ENCODE peak calls at places on chromosomes 6 and 20, in eight cellular contexts. Y, R, F, G, T, A, N and U are unnamed samples. For H3K4me1, the result is how much of the 10 kb centered on the place peaks cover.

GRCh38 chr6:27669278-27669797 is 196.4 kb upstream of the ZNF184 start:
- DNase-seq in T (no peak), A (no peak), Y (no peak), R (no peak), N (no peak), F (no peak), G (no peak), U (no peak)

GRCh38 chr20:23072892-23073586 is 13.1 kb downstream of the CD93 start:
- DNase-seq in T (no peak), R (no peak), A (peak), Y (no peak), G (no peak), N (no peak), F (no peak), U (no peak)

GRCh38 chr6:4948781-4949450 is 54.9 kb downstream of the RPP40 start:
- DNase-seq in F (no peak), Y (no peak), R (no peak), G (no peak), T (no peak), A (no peak), N (no peak), U (no peak)

GRCh38 chr6:166004491-166005275 is 163.0 kb downstream of the TBXT start:
- DNase-seq in T (no peak), A (peak), G (no peak), F (no peak), N (no peak), R (no peak), Y (no peak), U (no peak)

GRCh38 chr20:62629864-62630470 is 12.3 kb upstream of the SLCO4A1 start:
- DNase-seq in T (no peak), A (no peak), N (no peak), F (no peak), Y (no peak), R (no peak), G (no peak), U (no peak)

GRCh38 chr6:36028088-36028886 is 679 bp downstream of the MAPK14 start:
- DNase-seq in N (peak), Y (peak), T (peak), G (peak), A (peak), R (peak), F (no peak), U (no peak)

GRCh38 chr20:17498181-17498580 is 33.0 kb downstream of the BFSP1 start:
- DNase-seq in N (no peak), T (peak), Y (no peak), F (no peak), A (no peak), G (no peak), R (no peak), U (no peak)

GRCh38 chr20:1434571-1435336 is 31.9 kb downstream of the NSFL1C start:
- DNase-seq in F (no peak), N (no peak), T (peak), A (peak), R (peak), Y (peak), G (no peak), U (no peak)

GRCh38 chr20:15076785-15077184 is 739.4 kb upstream of the FLRT3 start:
- DNase-seq in A (no peak), G (no peak), N (no peak), F (no peak), Y (no peak), R (no peak), T (no peak), U (no peak)

GRCh38 chr20:8646716-8647115 is 422.2 kb upstream of the PLCB4 start:
- DNase-seq in N (no peak), G (no peak), F (no peak), R (no peak), A (peak), T (peak), Y (no peak), U (no peak)

GRCh38 chr6:30047220-30047619 is 13.8 kb upstream of the POLR1H start:
- DNase-seq in G (no peak), F (no peak), N (no peak), Y (no peak), T (no peak), A (no peak), R (no peak), U (no peak)

GRCh38 chr6:96939019-96939805 is 14.7 kb downstream of the KLHL32 start:
- DNase-seq in G (no peak), T (peak), A (peak), Y (no peak), N (no peak), R (no peak), F (no peak), U (no peak)

GRCh38 chr20:20465259-20465658 is 97.4 kb downstream of the INSM1 start:
- DNase-seq in A (no peak), Y (no peak), N (no peak), T (no peak), R (no peak), G (no peak), F (no peak), U (peak)

GRCh38 chr6:108697646-108698161 is 137.0 kb downstream of the FOXO3 start:
- DNase-seq in T (no peak), R (no peak), G (no peak), N (no peak), F (no peak), A (no peak), Y (no peak), U (no peak)

GRCh38 chr6:29376003-29376402 is 912 bp upstream of the OR12D3 start:
- DNase-seq in R (no peak), Y (no peak), G (no peak), N (no peak), F (no peak), T (no peak), A (no peak), U (no peak)

GRCh38 chr6:43308101-43308989 is at the start of gene CRIP3:
- DNase-seq in Y (peak), R (peak), F (peak), A (peak), G (peak), T (no peak), N (no peak), U (peak)

GRCh38 chr20:5703542-5704215 is 46.5 kb upstream of the SHLD1 start:
- DNase-seq in N (no peak), Y (no peak), A (peak), F (no peak), G (no peak), R (no peak), T (no peak), U (no peak)

GRCh38 chr20:24699321-24700165 is 230.1 kb downstream of the SYNDIG1 start:
- DNase-seq in A (no peak), N (peak), F (no peak), G (peak), T (no peak), R (no peak), Y (no peak), U (no peak)

GRCh38 chr6:30091577-30092381 is 16.2 kb upstream of the RNF39 start:
- DNase-seq in F (no peak), A (peak), T (peak), Y (no peak), N (peak), G (no peak), R (no peak), U (no peak)

GRCh38 chr6:136607932-136608772 is 57.9 kb upstream of the MAP7 start:
- DNase-seq in Y (peak), R (peak), T (peak), N (peak), A (peak), G (peak), F (peak), U (peak)

GRCh38 chr20:62775206-62775605 is 21.1 kb upstream of the MRGBP start:
- DNase-seq in R (no peak), G (no peak), Y (no peak), N (no peak), A (no peak), F (no peak), T (no peak), U (no peak)

GRCh38 chr20:62845818-62846527 is 15.6 kb downstream of the TCFL5 start:
- DNase-seq in F (no peak), A (peak), G (no peak), N (no peak), R (no peak), T (peak), Y (no peak), U (no peak)

GRCh38 chr20:7770046-7770445 is 170.2 kb downstream of the HAO1 start:
- DNase-seq in A (no peak), N (no peak), F (no peak), G (no peak), T (no peak), R (no peak), Y (no peak), U (no peak)

GRCh38 chr6:142850653-142851434 is 94.1 kb downstream of the HIVEP2 start:
- DNase-seq in Y (no peak), T (peak), A (peak), G (no peak), F (no peak), R (no peak), N (no peak), U (no peak)

GRCh38 chr6:124008689-124009371 is 205.2 kb downstream of the NKAIN2 start:
- DNase-seq in T (no peak), G (no peak), R (no peak), Y (no peak), A (no peak), F (no peak), N (no peak), U (no peak)

GRCh38 chr6:15577550-15578171 is 85.2 kb downstream of the DTNBP1 start:
- DNase-seq in T (peak), N (no peak), F (no peak), R (no peak), Y (no peak), G (no peak), A (no peak), U (no peak)

GRCh38 chr6:151614630-151615029 is 120.8 kb downstream of the CCDC170 start:
- DNase-seq in T (no peak), A (no peak), R (no peak), Y (no peak), N (no peak), G (no peak), F (no peak), U (no peak)

GRCh38 chr6:85404497-85405174 is 45.2 kb upstream of the NT5E start:
- DNase-seq in A (peak), R (no peak), N (no peak), G (no peak), Y (no peak), F (peak), T (peak), U (no peak)

GRCh38 chr20:62156254-62156556 is 12.6 kb downstream of the SS18L1 start:
- DNase-seq in A (no peak), F (no peak), T (no peak), N (no peak), G (no peak), R (no peak), Y (no peak), U (no peak)

GRCh38 chr6:2695464-2696095 is 55.1 kb downstream of the MYLK4 start:
- DNase-seq in F (no peak), G (no peak), T (peak), R (no peak), N (no peak), Y (no peak), A (peak), U (no peak)

GRCh38 chr20:4998160-4998651 is 3.1 kb downstream of the SLC23A2 start:
- DNase-seq in A (no peak), Y (no peak), R (no peak), N (no peak), F (peak), G (peak), T (no peak), U (no peak)

GRCh38 chr20:46731770-46732169 is 22.3 kb downstream of the SLC2A10 start:
- DNase-seq in A (no peak), N (no peak), T (no peak), G (no peak), R (no peak), Y (no peak), F (no peak), U (no peak)

GRCh38 chr6:57013501-57013900 is 33.0 kb upstream of the KIAA1586 start:
- DNase-seq in Y (no peak), N (no peak), G (no peak), R (no peak), F (no peak), A (peak), T (peak), U (no peak)

GRCh38 chr6:81606965-81607381 is 145.5 kb downstream of the TENT5A start:
- DNase-seq in R (no peak), T (peak), F (no peak), Y (no peak), N (no peak), A (peak), G (no peak), U (no peak)

GRCh38 chr20:4720121-4720976 is 1.4 kb upstream of the PRND start:
- DNase-seq in F (peak), R (peak), Y (peak), G (peak), A (peak), T (peak), N (peak), U (no peak)

GRCh38 chr6:73562557-73562956 is 41.7 kb upstream of the EEF1A1 start:
- DNase-seq in A (no peak), T (no peak), F (no peak), N (no peak), Y (no peak), R (no peak), G (no peak), U (no peak)

GRCh38 chr6:73565767-73566485 is 45.1 kb upstream of the EEF1A1 start:
- DNase-seq in R (no peak), A (peak), Y (no peak), N (no peak), F (no peak), G (no peak), T (peak), U (no peak)

GRCh38 chr6:73564578-73565345 is 43.9 kb upstream of the EEF1A1 start:
- DNase-seq in A (no peak), R (no peak), F (no peak), G (no peak), N (no peak), Y (no peak), T (no peak), U (no peak)

GRCh38 chr6:73566954-73567591 is 46.2 kb upstream of the EEF1A1 start:
- DNase-seq in F (peak), Y (no peak), N (peak), G (no peak), T (peak), A (peak), R (no peak), U (no peak)
- H3K4me3 ChIP-seq in F (no peak), Y (no peak), N (no peak), G (no peak), T (no peak), A (no peak), R (no peak), U (no peak)

GRCh38 chr6:169177516-169178196 is 76.0 kb downstream of the THBS2 start:
- DNase-seq in Y (no peak), N (no peak), F (no peak), R (no peak), G (no peak), T (peak), A (peak), U (no peak)
- H3K27ac ChIP-seq in Y (no peak), N (no peak), F (no peak), R (no peak), G (no peak), T (no peak), A (no peak), U (no peak)

GRCh38 chr20:57390604-57391438 is at the start of gene RBM38:
- DNase-seq in G (peak), Y (peak), F (peak), T (peak), N (peak), A (peak), R (peak), U (no peak)

GRCh38 chr20:57392130-57392445 is 892 bp downstream of the RBM38 start:
- DNase-seq in R (no peak), Y (no peak), G (no peak), T (no peak), A (no peak), F (peak), N (no peak), U (no peak)

GRCh38 chr20:57392512-57393271 is 1.5 kb downstream of the RBM38 start:
- DNase-seq in F (no peak), G (peak), N (peak), Y (peak), A (no peak), T (no peak), R (peak), U (no peak)

GRCh38 chr20:57389695-57390603 is 1.2 kb upstream of the RBM38 start:
- DNase-seq in T (no peak), Y (peak), A (no peak), N (peak), G (peak), R (no peak), F (no peak), U (no peak)

DNA sequence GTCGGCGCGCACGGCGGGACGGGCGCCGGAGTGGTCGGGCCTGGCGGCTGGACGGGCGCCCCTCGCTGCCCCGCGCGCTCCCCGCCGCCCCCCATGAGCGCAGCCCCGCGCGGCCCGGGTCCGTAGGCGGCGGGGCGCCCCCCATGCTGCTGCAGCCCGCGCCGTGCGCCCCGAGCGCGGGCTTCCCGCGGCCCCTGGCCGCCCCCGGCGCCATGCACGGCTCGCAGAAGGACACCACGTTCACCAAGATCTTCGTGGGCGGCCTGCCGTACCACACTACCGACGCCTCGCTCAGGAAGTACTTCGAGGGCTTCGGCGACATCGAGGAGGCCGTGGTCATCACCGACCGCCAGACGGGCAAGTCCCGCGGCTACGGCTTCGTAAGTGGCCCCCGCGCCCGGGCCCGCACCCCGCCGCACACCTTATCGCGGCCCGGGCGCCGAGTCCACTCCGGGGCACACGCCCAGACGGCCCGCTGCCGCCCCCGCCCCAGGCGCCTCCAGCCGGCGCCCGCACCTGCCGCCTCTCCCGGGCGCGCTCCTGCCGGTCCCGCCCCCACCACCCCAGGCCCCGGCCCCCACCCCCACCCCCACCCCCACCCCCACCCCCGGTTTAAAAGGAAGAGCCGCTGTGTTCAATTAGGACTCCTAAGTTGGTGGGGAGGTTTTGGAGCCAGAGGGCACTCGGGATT is 388 bp downstream of the RBM38 start:
- DNase-seq in T (no peak), G (peak), R (no peak), Y (no peak), F (no peak), A (peak), N (peak), U (no peak)
- H3K4me1 ChIP-seq in T (under half), G (half or more), R (half or more), Y (half or more), F (under half), A (under half), N (under half), U (under half)

DNA sequence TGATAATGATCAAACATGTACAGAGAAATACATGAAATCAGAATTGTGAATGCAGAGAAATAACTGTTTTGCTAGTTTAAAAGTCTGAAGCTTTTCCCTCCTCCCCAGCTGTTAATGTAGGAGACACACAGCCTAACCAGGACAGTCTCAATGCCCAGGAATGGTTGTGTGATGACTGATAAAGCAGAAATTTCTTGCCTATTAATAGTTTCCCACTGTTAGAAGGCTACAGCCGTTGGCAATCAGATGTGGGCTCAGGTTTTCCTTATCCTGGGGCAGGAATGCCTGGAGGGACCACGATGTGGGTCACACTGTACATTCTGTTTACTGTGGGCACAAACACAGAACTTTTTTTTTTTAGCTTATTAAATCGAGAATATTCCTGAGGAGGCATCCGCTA is 1.9 kb downstream of the PPP1R3D start:
- DNase-seq in G (no peak), N (no peak), R (no peak), A (peak), Y (no peak), T (peak), F (no peak), U (no peak)
- H3K4me3 ChIP-seq in G (peak), N (peak), R (no peak), A (peak), Y (no peak), T (no peak), F (no peak), U (no peak)